ENCODE peak calls at places on chromosomes 12 and 14, in five cellular contexts. F is GM23248, P is PC-3, Q is MM.1S, A is SK-N-SH. I is an unnamed sample. For H3F3A, the result is how much of the 10 kb centered on the place peaks cover.

GRCh38 chr12:107788690-107789458 is 14.4 kb downstream of the ASCL4 start:
- DNase-seq in F (no peak), P (no peak), Q (no peak), A (no peak), I (peak)

GRCh38 chr14:102029956-102030355 is 56.9 kb downstream of the HSP90AA1 start:
- DNase-seq in F (peak), P (peak), Q (no peak), A (no peak), I (no peak)

GRCh38 chr12:29273178-29273843 is 107.7 kb downstream of the ERGIC2 start:
- DNase-seq in F (no peak), P (no peak), Q (no peak), A (no peak), I (peak)

GRCh38 chr14:94722397-94722796 is 47.5 kb downstream of the GSC start:
- DNase-seq in F (no peak), P (no peak), Q (no peak), A (no peak), I (no peak)

GRCh38 chr14:73753887-73754880 is 40.0 kb upstream of the PNMA1 start:
- DNase-seq in F (peak), P (peak), Q (no peak), A (no peak), I (no peak)

GRCh38 chr12:73902270-73902669 is 635.4 kb upstream of the ATXN7L3B start:
- DNase-seq in F (no peak), P (peak), Q (no peak), A (no peak), I (no peak)

GRCh38 chr14:73526036-73526984 is 10.6 kb upstream of the ACOT1 start:
- DNase-seq in F (peak), P (peak), Q (no peak), A (peak), I (no peak)

GRCh38 chr12:70154960-70155589 is 88.2 kb upstream of the CNOT2 start:
- DNase-seq in F (no peak), P (peak), Q (no peak), A (no peak), I (peak)

GRCh38 chr12:32051511-32052299 is 54.9 kb upstream of the BICD1 start:
- DNase-seq in F (peak), P (peak), Q (no peak), A (no peak), I (no peak)

GRCh38 chr12:10067942-10068341 is 30.8 kb downstream of the CLEC1A start:
- DNase-seq in F (no peak), P (no peak), Q (no peak), A (no peak), I (no peak)

GRCh38 chr12:13197526-13198141 is 1.1 kb downstream of the EMP1 start:
- DNase-seq in F (peak), P (no peak), Q (no peak), A (no peak), I (no peak)

GRCh38 chr12:13195244-13195643 is 1.3 kb upstream of the EMP1 start:
- DNase-seq in F (peak), P (peak), Q (no peak), A (no peak), I (no peak)

GRCh38 chr12:13195848-13196301 is 651 bp upstream of the EMP1 start:
- DNase-seq in F (peak), P (peak), Q (no peak), A (no peak), I (no peak)

GRCh38 chr12:13194462-13195110 is 1.9 kb upstream of the EMP1 start:
- DNase-seq in F (peak), P (peak), Q (no peak), A (peak), I (no peak)

GRCh38 chr12:13196302-13196921 is at the start of gene EMP1:
- DNase-seq in F (peak), P (peak), Q (peak), A (peak), I (peak)
- H3F3A ChIP-seq in F (half or more), P (under half), Q (under half), A (under half), I (under half)

GRCh38 chr14:33836203-33836894 is 114.5 kb downstream of the EGLN3 start:
- DNase-seq in F (no peak), P (no peak), Q (no peak), A (no peak), I (no peak)
- TF ChIP-seq EZH2phosphoT487 in F (no peak), P (no peak), Q (no peak), A (no peak), I (no peak)

GRCh38 chr14:49019467-49020100 is 566.6 kb downstream of the RPS29 start:
- DNase-seq in F (no peak), P (no peak), Q (no peak), A (no peak), I (no peak)
- H3K9ac ChIP-seq in F (no peak), P (no peak), Q (no peak), A (no peak), I (no peak)

GRCh38 chr12:64670856-64671639 is 60.8 kb downstream of the RASSF3 start:
- DNase-seq in F (peak), P (peak), Q (no peak), A (no peak), I (no peak)

GRCh38 chr12:64672925-64673409 is 62.7 kb downstream of the RASSF3 start:
- DNase-seq in F (no peak), P (peak), Q (no peak), A (peak), I (no peak)

GRCh38 chr12:64673490-64674169 is 63.3 kb downstream of the RASSF3 start:
- DNase-seq in F (no peak), P (no peak), Q (no peak), A (peak), I (peak)

GRCh38 chr12:64670039-64670438 is 59.7 kb downstream of the RASSF3 start:
- DNase-seq in F (no peak), P (no peak), Q (peak), A (peak), I (no peak)

GRCh38 chr12:64671682-64672081 is 61.4 kb downstream of the RASSF3 start:
- DNase-seq in F (no peak), P (no peak), Q (no peak), A (no peak), I (no peak)
- H3F3A ChIP-seq in F (under half), P (under half), Q (under half), A (under half), I (under half)

GRCh38 chr12:123897221-123897620 is 75.4 kb downstream of the CCDC92 start:
- DNase-seq in F (peak), P (peak), Q (no peak), A (no peak), I (no peak)
- TF ChIP-seq EZH2phosphoT487 in F (no peak), P (no peak), Q (no peak), A (no peak), I (no peak)